ENCODE peak calls at places on chromosomes 13 and 19, in ten cellular contexts. D, C, V, I, A, L, R, Z, K and O are unnamed samples.
A peak's percentile ranks its signal among the peaks of the same experiment; 100 is the strongest.

GRCh38 chr13:46675016-46675415 is 121.9 kb downstream of the ESD start:
- DNase-seq in Z (no peak), L (no peak), I (no peak), C (no peak), K (no peak), A (peak; percentile 96), D (no peak), R (no peak), V (no peak), O (no peak)

GRCh38 chr13:89695343-89696257 is 1651.9 kb upstream of the MIR17HG start:
- DNase-seq in I (peak; percentile 11), Z (peak; percentile 67), L (no peak), C (no peak), D (no peak), V (peak; percentile 75), K (no peak), R (peak; percentile 8), A (peak; percentile 67), O (peak; percentile 60)

GRCh38 chr19:5967994-5968430 is 9.9 kb downstream of the RANBP3 start:
- DNase-seq in R (peak; percentile 79), L (peak; percentile 53), D (peak; percentile 34), V (peak; percentile 81), K (peak; percentile 34), C (peak; percentile 17), Z (peak; percentile 62), A (peak; percentile 61), I (peak; percentile 85), O (peak; percentile 74)

GRCh38 chr19:10575011-10575716 is 6.4 kb upstream of the CDKN2D start:
- DNase-seq in L (no peak), A (no peak), I (no peak), Z (no peak), D (no peak), R (no peak), C (no peak), K (no peak), V (no peak), O (no peak)

GRCh38 chr19:39363909-39364457 is 21.8 kb downstream of the SAMD4B start:
- DNase-seq in V (no peak), C (no peak), A (peak; percentile 11), K (peak; percentile 11), R (peak; percentile 75), Z (no peak), I (peak; percentile 78), L (no peak), D (no peak), O (no peak)

GRCh38 chr13:41696163-41697003 is 239.0 kb downstream of the RGCC start:
- DNase-seq in L (no peak), V (peak; percentile 80), Z (no peak), A (no peak), C (no peak), I (peak; percentile 97), R (peak; percentile 77), D (no peak), K (no peak), O (no peak)

GRCh38 chr13:110506396-110506795 is 55.1 kb downstream of the RAB20 start:
- DNase-seq in A (no peak), L (no peak), I (no peak), C (no peak), Z (no peak), V (no peak), R (no peak), K (no peak), D (no peak), O (no peak)

GRCh38 chr13:92950771-92951170 is 275.8 kb upstream of the GPC6 start:
- DNase-seq in D (no peak), L (no peak), R (no peak), Z (no peak), V (no peak), A (no peak), I (no peak), K (no peak), C (no peak), O (no peak)

GRCh38 chr13:44271915-44272341 is 101.7 kb upstream of the SERP2 start:
- DNase-seq in C (no peak), I (peak; percentile 50), R (peak; percentile 16), A (no peak), Z (no peak), L (no peak), D (no peak), K (no peak), V (no peak), O (no peak)

GRCh38 chr19:48617146-48617937 is 1.6 kb downstream of the RPL18 start:
- DNase-seq in A (no peak), D (no peak), C (no peak), K (no peak), L (no peak), V (no peak), I (peak; percentile 60), R (no peak), Z (no peak), O (no peak)

GRCh38 chr13:110405597-110406450 is 98.7 kb downstream of the COL4A2 start:
- DNase-seq in I (peak; percentile 8), V (no peak), L (no peak), Z (no peak), C (no peak), R (peak; percentile 93), D (peak; percentile 6), A (no peak), K (no peak), O (no peak)

GRCh38 chr19:54523403-54523802 is 20.8 kb downstream of the LAIR2 start:
- DNase-seq in V (peak; percentile 88), C (peak; percentile 71), I (no peak), Z (no peak), L (no peak), K (no peak), A (no peak), R (peak; percentile 4), D (peak; percentile 63), O (no peak)

GRCh38 chr19:30406220-30406944 is 34.2 kb downstream of the ZNF536 start:
- DNase-seq in I (no peak), D (no peak), Z (peak; percentile 16), R (peak; percentile 61), K (no peak), V (no peak), L (no peak), A (no peak), C (no peak), O (peak; percentile 15)

GRCh38 chr19:19463348-19464117 is 51.8 kb downstream of the TSSK6 start:
- DNase-seq in C (no peak), L (no peak), R (peak; percentile 80), D (no peak), K (no peak), Z (no peak), A (no peak), V (no peak), I (peak; percentile 79), O (no peak)

GRCh38 chr13:61766667-61767058 is 351.0 kb upstream of the PCDH20 start:
- DNase-seq in D (no peak), R (no peak), L (no peak), C (no peak), K (no peak), Z (no peak), A (no peak), I (no peak), V (no peak), O (no peak)

GRCh38 chr19:15769586-15769985 is 17.9 kb upstream of the OR10H5 start:
- DNase-seq in K (no peak), R (no peak), A (no peak), D (no peak), C (no peak), Z (no peak), V (peak; percentile 13), L (no peak), I (no peak), O (peak; percentile 27)

GRCh38 chr19:28961772-28962500 is 251.0 kb downstream of the UQCRFS1 start:
- DNase-seq in C (no peak), Z (no peak), A (no peak), I (peak; percentile 90), D (no peak), V (no peak), K (no peak), L (no peak), R (peak; percentile 89), O (no peak)

GRCh38 chr19:53519431-53519830 is 18.5 kb upstream of the ZNF331 start:
- DNase-seq in I (no peak), A (no peak), C (no peak), V (no peak), D (no peak), Z (no peak), L (no peak), R (no peak), K (no peak), O (no peak)

GRCh38 chr19:3046621-3047306 is 15.5 kb downstream of the TLE5 start:
- DNase-seq in I (no peak), Z (no peak), C (no peak), V (no peak), A (peak; percentile 71), L (no peak), R (no peak), K (peak; percentile 83), D (no peak), O (no peak)

GRCh38 chr13:41515491-41516139 is 58.3 kb downstream of the RGCC start:
- DNase-seq in V (no peak), K (no peak), D (no peak), I (no peak), Z (no peak), L (no peak), C (no peak), R (no peak), A (no peak), O (no peak)

GRCh38 chr13:77026783-77027621 is at the start of gene FBXL3:
- DNase-seq in L (no peak), V (peak; percentile 74), D (peak; percentile 58), R (peak; percentile 92), K (peak; percentile 90), C (peak; percentile 35), I (peak; percentile 94), A (peak; percentile 83), Z (peak; percentile 65), O (peak; percentile 78)

GRCh38 chr13:110109910-110110309 is 197.0 kb downstream of the COL4A1 start:
- DNase-seq in A (no peak), I (peak; percentile 92), V (no peak), L (no peak), Z (no peak), K (no peak), C (no peak), R (peak; percentile 93), D (no peak), O (no peak)

GRCh38 chr19:1610579-1610978 is 5.3 kb upstream of the UQCR11 start:
- DNase-seq in C (no peak), K (no peak), A (no peak), I (no peak), D (no peak), L (no peak), Z (no peak), R (no peak), V (no peak), O (no peak)

GRCh38 chr19:46369817-46370216 is 22.9 kb downstream of the PPP5C start:
- DNase-seq in V (peak; percentile 83), A (no peak), D (no peak), C (no peak), L (no peak), I (no peak), K (no peak), R (no peak), Z (no peak), O (no peak)

GRCh38 chr19:46489445-46490272 is 6.0 kb downstream of the PNMA8B start:
- DNase-seq in L (no peak), R (peak; percentile 68), K (no peak), D (no peak), Z (no peak), A (no peak), V (no peak), C (no peak), I (peak; percentile 80), O (no peak)

GRCh38 chr19:46700704-46701103 is 16.2 kb downstream of the PRKD2 start:
- DNase-seq in V (no peak), D (no peak), R (no peak), I (no peak), K (no peak), L (no peak), C (no peak), Z (no peak), A (no peak), O (no peak)

GRCh38 chr13:99528547-99528946 is 27.3 kb downstream of the TM9SF2 start:
- DNase-seq in R (no peak), Z (no peak), A (peak; percentile 36), K (peak; percentile 88), D (no peak), I (no peak), L (no peak), C (no peak), V (peak; percentile 25), O (peak; percentile 27)

GRCh38 chr13:84433024-84433423 is 550.8 kb upstream of the SLITRK1 start:
- DNase-seq in D (no peak), V (no peak), Z (no peak), I (peak; percentile 76), A (no peak), K (no peak), L (no peak), C (no peak), R (peak; percentile 74), O (no peak)